ENCODE peak calls at places on chromosomes 11 and 22, in nine cellular contexts. A, P, U, C, Y, E, X, Q and W are unnamed samples. For H3K4me1, the result is how much of the 10 kb centered on the place peaks cover.

GRCh38 chr11:121340010-121340580 is 47.5 kb downstream of the SC5D start:
- DNase-seq in A (no peak), P (no peak), U (no peak), C (no peak), Y (no peak), E (no peak), X (no peak), Q (no peak), W (no peak)

GRCh38 chr11:122673706-122674105 is 18.2 kb downstream of the UBASH3B start:
- DNase-seq in A (peak), P (no peak), U (no peak), C (peak), Y (no peak), E (no peak), X (no peak), Q (no peak), W (no peak)

GRCh38 chr11:65907878-65908277 is 7.7 kb upstream of the FOSL1 start:
- DNase-seq in A (no peak), P (no peak), U (no peak), C (no peak), Y (no peak), E (no peak), X (no peak), Q (no peak), W (no peak)

GRCh38 chr11:8217926-8218325 is 45.8 kb downstream of the LMO1 start:
- DNase-seq in A (no peak), P (no peak), U (no peak), C (no peak), Y (no peak), E (no peak), X (no peak), Q (no peak), W (no peak)

GRCh38 chr22:26398741-26399153 is 30.3 kb upstream of the ASPHD2 start:
- DNase-seq in A (peak), P (peak), U (peak), C (peak), Y (peak), E (peak), X (no peak), Q (peak), W (peak)

GRCh38 chr11:134760307-134760706 is 348.3 kb upstream of the B3GAT1 start:
- DNase-seq in A (no peak), P (no peak), U (no peak), C (no peak), Y (no peak), E (no peak), X (no peak), Q (no peak), W (no peak)

GRCh38 chr11:74820763-74821162 is 72.1 kb downstream of the RNF169 start:
- DNase-seq in A (peak), P (no peak), U (no peak), C (peak), Y (no peak), E (no peak), X (no peak), Q (no peak), W (no peak)

GRCh38 chr22:43819691-43820670 is 7.9 kb upstream of the EFCAB6 start:
- DNase-seq in A (no peak), P (no peak), U (peak), C (no peak), Y (no peak), E (no peak), X (no peak), Q (no peak), W (no peak)

GRCh38 chr11:30445056-30445455 is 122.2 kb downstream of the ARL14EP start:
- DNase-seq in A (no peak), P (no peak), U (no peak), C (no peak), Y (no peak), E (no peak), X (no peak), Q (no peak), W (no peak)

GRCh38 chr22:50189849-50190181 is 4.1 kb downstream of the TRABD start:
- DNase-seq in A (peak), P (no peak), U (no peak), C (no peak), Y (peak), E (no peak), X (no peak), Q (no peak), W (no peak)

GRCh38 chr11:6443269-6444003 is 2.6 kb upstream of the HPX start:
- DNase-seq in A (peak), P (peak), U (peak), C (peak), Y (peak), E (no peak), X (peak), Q (peak), W (peak)

GRCh38 chr11:133945087-133945974 is 11.4 kb downstream of the IGSF9B start:
- DNase-seq in A (no peak), P (peak), U (peak), C (peak), Y (no peak), E (no peak), X (no peak), Q (peak), W (peak)

GRCh38 chr11:72042059-72042425 is 38.3 kb downstream of the NUMA1 start:
- DNase-seq in A (no peak), P (no peak), U (no peak), C (no peak), Y (no peak), E (no peak), X (no peak), Q (peak), W (no peak)

GRCh38 chr11:68959465-68960298 is 21.1 kb downstream of the MRGPRD start:
- DNase-seq in A (no peak), P (no peak), U (peak), C (no peak), Y (peak), E (no peak), X (no peak), Q (no peak), W (no peak)

GRCh38 chr11:77035041-77035440 is 843 bp downstream of the B3GNT6 start:
- DNase-seq in A (no peak), P (no peak), U (no peak), C (no peak), Y (no peak), E (no peak), X (no peak), Q (no peak), W (no peak)

DNA sequence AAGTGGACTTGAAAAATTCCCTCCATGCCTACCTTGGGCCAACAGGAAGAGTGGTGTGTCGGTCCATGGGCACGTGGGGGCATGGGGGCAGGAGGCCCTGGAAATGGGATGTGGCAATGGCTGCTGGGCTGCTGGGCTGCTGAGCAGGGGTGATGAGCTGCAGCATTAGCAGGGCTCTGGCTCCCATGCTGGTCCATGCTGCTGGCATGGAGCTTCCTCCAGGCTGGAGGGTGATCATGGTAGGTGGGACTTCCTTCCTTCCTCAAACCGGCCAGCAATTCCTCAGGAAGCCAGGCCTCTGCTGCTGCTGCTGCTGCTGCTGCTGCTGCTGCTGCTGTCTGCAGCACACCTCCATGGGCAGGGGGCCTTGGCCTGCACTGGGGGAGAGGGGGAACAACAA is 4.3 kb downstream of the RGL4 start:
- DNase-seq in A (no peak), P (no peak), U (peak), C (no peak), Y (peak), E (no peak), X (no peak), Q (no peak), W (no peak)
- H3K4me1 ChIP-seq in A (under half), P (under half), U (under half), C (under half), Y (under half), E (under half), X (under half), Q (under half), W (under half)

GRCh38 chr22:23203452-23204124 is 23.3 kb downstream of the BCR start:
- DNase-seq in A (no peak), P (no peak), U (peak), C (no peak), Y (no peak), E (no peak), X (no peak), Q (no peak), W (no peak)
- H3K4me1 ChIP-seq in A (under half), P (under half), U (under half), C (under half), Y (under half), E (under half), X (under half), Q (under half), W (under half)

GRCh38 chr11:78796956-78797355 is 222.3 kb upstream of the NARS2 start:
- DNase-seq in A (peak), P (no peak), U (no peak), C (peak), Y (no peak), E (no peak), X (no peak), Q (no peak), W (no peak)
- H3K4me1 ChIP-seq in A (under half), P (under half), U (under half), C (under half), Y (under half), E (under half), X (under half), Q (under half), W (under half)

GRCh38 chr11:125512106-125512505 is 16.0 kb upstream of the FEZ1 start:
- DNase-seq in A (no peak), P (no peak), U (no peak), C (no peak), Y (no peak), E (no peak), X (no peak), Q (no peak), W (no peak)
- H3K4me1 ChIP-seq in A (under half), P (under half), U (under half), C (under half), Y (under half), E (under half), X (under half), Q (under half), W (under half)

GRCh38 chr11:117187428-117187798 is 8.9 kb downstream of the SIDT2 start:
- DNase-seq in A (no peak), P (no peak), U (peak), C (no peak), Y (no peak), E (no peak), X (no peak), Q (no peak), W (no peak)

GRCh38 chr11:117185739-117186430 is 7.3 kb downstream of the SIDT2 start:
- DNase-seq in A (no peak), P (no peak), U (peak), C (no peak), Y (no peak), E (peak), X (no peak), Q (no peak), W (no peak)

GRCh38 chr11:117187799-117188481 is 9.4 kb downstream of the SIDT2 start:
- DNase-seq in A (no peak), P (no peak), U (peak), C (no peak), Y (no peak), E (peak), X (no peak), Q (no peak), W (no peak)

GRCh38 chr11:117187007-117187406 is 8.5 kb downstream of the SIDT2 start:
- DNase-seq in A (no peak), P (no peak), U (peak), C (no peak), Y (peak), E (peak), X (no peak), Q (no peak), W (no peak)

DNA sequence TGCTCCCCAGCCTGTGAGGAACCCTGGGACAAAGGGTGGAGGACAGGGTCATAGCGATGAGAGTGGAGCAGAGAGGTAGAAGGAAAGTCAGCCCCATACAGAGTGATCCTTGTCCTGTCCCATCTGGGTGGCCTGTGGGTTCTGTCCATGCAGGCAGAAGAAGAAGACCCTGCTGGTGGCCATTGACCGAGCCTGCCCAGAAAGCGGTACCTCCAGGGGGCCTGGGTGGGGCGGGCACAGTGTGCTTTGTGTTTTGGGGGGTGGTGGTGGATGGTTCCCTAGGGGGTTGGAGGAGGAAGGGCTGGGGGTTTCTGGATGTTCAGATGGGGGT is 7.9 kb downstream of the SIDT2 start:
- DNase-seq in A (no peak), P (no peak), U (peak), C (no peak), Y (peak), E (peak), X (no peak), Q (no peak), W (no peak)
- H3K4me1 ChIP-seq in A (under half), P (under half), U (under half), C (under half), Y (under half), E (under half), X (under half), Q (under half), W (under half)